ENCODE peak calls at places on chromosomes 16 and 17, in eight cellular contexts. I, X, W, J, A, G, R and N are unnamed samples.

GRCh38 chr17:40218006-40218739 is 931 bp upstream of the WIPF2 start:
- DNase-seq in I (no peak), X (no peak), W (no peak), J (no peak), A (no peak), G (no peak), R (no peak), N (no peak)

GRCh38 chr17:51636291-51636690 is 375.9 kb downstream of the UTP18 start:
- DNase-seq in I (no peak), X (no peak), W (no peak), J (no peak), A (no peak), G (no peak), R (no peak), N (no peak)

GRCh38 chr17:82297804-82298537 is 19.4 kb downstream of the CD7 start:
- DNase-seq in I (peak; percentile 94), X (peak; percentile 98), W (peak; percentile 90), J (peak; percentile 91), A (peak; percentile 92), G (peak; percentile 91), R (peak; percentile 89), N (peak; percentile 97)

GRCh38 chr16:10335681-10336080 is 50.2 kb upstream of the ATF7IP2 start:
- DNase-seq in I (no peak), X (no peak), W (no peak), J (no peak), A (no peak), G (no peak), R (no peak), N (no peak)

GRCh38 chr17:77779711-77780539 is 178.6 kb upstream of the TNRC6C start:
- DNase-seq in I (peak; percentile 2), X (no peak), W (no peak), J (no peak), A (peak; percentile 22), G (peak; percentile 13), R (peak; percentile 23), N (no peak)

GRCh38 chr16:88458039-88458772 is 5.1 kb downstream of the ZFPM1 start:
- DNase-seq in I (no peak), X (no peak), W (no peak), J (no peak), A (no peak), G (no peak), R (no peak), N (no peak)

GRCh38 chr16:22098538-22099255 is 6.4 kb downstream of the VWA3A start:
- DNase-seq in I (peak; percentile 46), X (peak; percentile 18), W (peak; percentile 31), J (no peak), A (peak; percentile 80), G (peak; percentile 49), R (no peak), N (peak; percentile 6)

GRCh38 chr17:16446338-16446983 is 31.1 kb downstream of the TRPV2 start:
- DNase-seq in I (no peak), X (no peak), W (no peak), J (no peak), A (no peak), G (no peak), R (no peak), N (no peak)

GRCh38 chr16:24525970-24526559 is 13.3 kb upstream of the RBBP6 start:
- DNase-seq in I (no peak), X (no peak), W (no peak), J (no peak), A (peak; percentile 25), G (peak; percentile 81), R (peak; percentile 34), N (no peak)

GRCh38 chr16:58348986-58349385 is 43.3 kb upstream of the GINS3 start:
- DNase-seq in I (no peak), X (no peak), W (no peak), J (no peak), A (no peak), G (no peak), R (no peak), N (no peak)

GRCh38 chr17:58232707-58233156 is 5.7 kb upstream of the LPO start:
- DNase-seq in I (peak; percentile 65), X (no peak), W (peak; percentile 95), J (no peak), A (no peak), G (peak; percentile 68), R (no peak), N (peak; percentile 94)

GRCh38 chr16:85126731-85127662 is 14.7 kb upstream of the CIBAR2 start:
- DNase-seq in I (peak; percentile 89), X (no peak), W (peak; percentile 61), J (no peak), A (peak; percentile 83), G (peak; percentile 72), R (peak; percentile 32), N (no peak)

GRCh38 chr17:8572767-8573166 is 57.8 kb downstream of the MYH10 start:
- DNase-seq in I (no peak), X (no peak), W (no peak), J (no peak), A (peak; percentile 23), G (peak; percentile 21), R (no peak), N (no peak)

GRCh38 chr17:64171041-64171440 is 41.1 kb upstream of the ERN1 start:
- DNase-seq in I (no peak), X (no peak), W (no peak), J (no peak), A (no peak), G (no peak), R (no peak), N (no peak)

GRCh38 chr16:19411298-19411697 is 6.4 kb upstream of the TMC5 start:
- DNase-seq in I (no peak), X (no peak), W (no peak), J (no peak), A (no peak), G (no peak), R (no peak), N (no peak)
- H3K4me3 ChIP-seq in I (no peak overlapping the region), X (no peak overlapping the region), W (no peak overlapping the region), J (no peak overlapping the region), A (no peak overlapping the region), G (no peak overlapping the region), R (no peak overlapping the region), N (no peak overlapping the region)

GRCh38 chr17:14333506-14333905 is 32.6 kb downstream of the HS3ST3B1 start:
- DNase-seq in I (no peak), X (no peak), W (no peak), J (no peak), A (no peak), G (no peak), R (no peak), N (no peak)

GRCh38 chr17:14336418-14336817 is 35.5 kb downstream of the HS3ST3B1 start:
- DNase-seq in I (no peak), X (no peak), W (no peak), J (no peak), A (no peak), G (no peak), R (no peak), N (no peak)

GRCh38 chr17:14334261-14334860 is 33.5 kb downstream of the HS3ST3B1 start:
- DNase-seq in I (no peak), X (no peak), W (no peak), J (no peak), A (peak; percentile 36), G (no peak), R (no peak), N (no peak)

GRCh38 chr17:14332331-14332730 is 31.4 kb downstream of the HS3ST3B1 start:
- DNase-seq in I (no peak), X (no peak), W (no peak), J (no peak), A (no peak), G (no peak), R (no peak), N (no peak)

DNA sequence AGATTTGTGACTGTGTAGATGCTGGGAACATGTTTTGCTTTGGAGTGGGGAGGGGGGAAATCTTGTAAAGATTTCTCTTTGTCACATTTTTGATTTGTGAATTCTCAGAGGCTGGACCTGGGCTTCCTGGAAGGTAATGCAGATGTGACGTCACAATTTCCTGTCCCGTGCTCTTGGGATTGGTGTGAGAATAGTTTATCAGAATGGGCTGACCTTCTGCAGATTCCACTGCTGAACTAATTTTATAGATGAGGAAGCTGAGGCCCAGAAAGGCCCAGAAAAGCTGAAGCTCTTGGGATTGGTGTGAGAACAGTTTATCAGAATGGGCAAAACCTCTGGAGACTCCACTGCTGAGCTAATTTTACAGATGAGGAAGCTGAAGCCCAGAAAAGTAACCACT is 34.0 kb downstream of the HS3ST3B1 start:
- DNase-seq in I (no peak), X (no peak), W (no peak), J (no peak), A (no peak), G (no peak), R (no peak), N (no peak)
- H3K4me3 ChIP-seq in I (no peak overlapping the region), X (no peak overlapping the region), W (no peak overlapping the region), J (peak overlapping the region; percentile 49), A (peak overlapping the region; percentile 31), G (no peak overlapping the region), R (no peak overlapping the region), N (no peak overlapping the region)

GRCh38 chr17:1786708-1787107 is 24.8 kb downstream of the SERPINF1 start:
- DNase-seq in I (no peak), X (no peak), W (no peak), J (no peak), A (no peak), G (no peak), R (no peak), N (no peak)

GRCh38 chr17:1785925-1786324 is 24.1 kb downstream of the SERPINF1 start:
- DNase-seq in I (no peak), X (no peak), W (no peak), J (no peak), A (no peak), G (no peak), R (no peak), N (no peak)

GRCh38 chr17:1783834-1784611 is 22.2 kb downstream of the SERPINF1 start:
- DNase-seq in I (peak; percentile 91), X (no peak), W (peak; percentile 29), J (no peak), A (peak; percentile 82), G (peak; percentile 98), R (peak; percentile 56), N (no peak)

GRCh38 chr17:1782171-1782567 is 20.3 kb downstream of the SERPINF1 start:
- DNase-seq in I (no peak), X (no peak), W (no peak), J (no peak), A (no peak), G (no peak), R (no peak), N (no peak)

DNA sequence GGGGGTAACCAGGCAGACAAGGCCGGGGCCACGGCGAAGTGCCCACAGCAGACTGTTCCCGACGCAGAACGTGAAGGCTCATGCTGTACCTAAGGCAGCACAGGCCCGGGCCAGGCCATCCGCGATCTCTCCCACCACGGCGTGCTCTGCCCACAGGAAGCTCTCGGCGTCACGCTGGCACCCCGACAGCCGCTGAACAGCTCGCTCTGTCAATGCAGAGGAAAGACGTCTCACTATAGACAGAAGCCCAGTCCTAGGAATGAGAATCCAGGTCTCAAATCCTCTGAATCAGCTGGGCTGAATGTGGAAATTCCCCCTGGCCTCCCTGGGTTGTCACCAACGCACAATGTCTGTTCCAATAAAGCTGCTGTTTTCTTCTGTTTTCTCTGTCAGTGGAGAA is 21.4 kb downstream of the SERPINF1 start:
- DNase-seq in I (no peak), X (no peak), W (no peak), J (no peak), A (no peak), G (peak; percentile 25), R (no peak), N (no peak)
- H3K4me3 ChIP-seq in I (no peak overlapping the region), X (no peak overlapping the region), W (no peak overlapping the region), J (no peak overlapping the region), A (peak overlapping the region; percentile 62), G (no peak overlapping the region), R (no peak overlapping the region), N (no peak overlapping the region)

DNA sequence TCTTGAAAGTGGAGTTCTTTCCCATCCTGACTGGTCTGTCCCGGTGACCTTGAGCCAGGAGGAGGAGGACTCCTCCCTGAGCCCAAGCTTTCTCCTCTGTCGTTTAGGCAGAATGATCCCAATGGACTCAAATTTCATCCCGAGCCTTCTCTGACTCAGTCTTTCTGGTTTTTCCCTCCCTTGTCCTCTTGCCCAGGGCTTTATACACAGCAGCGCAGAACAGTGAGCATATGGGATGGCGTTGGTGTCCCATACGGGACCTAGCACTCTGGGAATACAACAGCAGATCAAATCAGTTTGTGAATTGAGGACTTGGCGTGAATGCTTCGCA is 950 bp upstream of the XYLT1 start:
- DNase-seq in I (peak; percentile 59), X (no peak), W (no peak), J (no peak), A (peak; percentile 82), G (no peak), R (no peak), N (no peak)
- H3K4me3 ChIP-seq in I (no peak overlapping the region), X (no peak overlapping the region), W (no peak overlapping the region), J (no peak overlapping the region), A (peak overlapping the region; percentile 81), G (peak overlapping the region; percentile 86), R (no peak overlapping the region), N (no peak overlapping the region)